ENCODE peak calls at places on chromosome 6, in nine cellular contexts. B is NB4; K is endodermal cell; R is NCI-H1092; F is NCI-H774; E is globus pallidus; N is activated CD4-positive, alpha-beta T cell treated with anti-CD3 and anti-CD28 coated beads, Interleukin-2, amount 50 U/mL, for 1 hour; P is ELR; A is activated naive CD4-positive, alpha-beta T cell treated with Interleukin-2 at 50 U/mL for 16 hours. L is an unnamed sample.

GRCh38 chr6:34489229-34489805 is 23.4 kb downstream of the PACSIN1 start:
- DNase-seq in B (peak; percentile 40), K (no peak), R (no peak), F (no peak), E (no peak), N (no peak), P (no peak), A (no peak), L (no peak)

GRCh38 chr6:41723178-41723935 is 12.1 kb downstream of the TFEB start:
- DNase-seq in B (peak; percentile 99), K (peak; percentile 74), R (no peak), F (no peak), E (peak; percentile 66), N (no peak), P (peak; percentile 93), A (no peak), L (peak; percentile 54)

GRCh38 chr6:149694926-149695325 is 23.0 kb downstream of the LATS1 start:
- DNase-seq in B (no peak), K (no peak), R (no peak), F (peak; percentile 21), E (no peak), N (no peak), P (no peak), A (no peak), L (no peak)

GRCh38 chr6:33719326-33719987 is 8.0 kb upstream of the UQCC2 start:
- DNase-seq in B (no peak), K (no peak), R (no peak), F (peak; percentile 50), E (no peak), N (no peak), P (no peak), A (no peak), L (no peak)

GRCh38 chr6:135853227-135853626 is 1.7 kb downstream of the PDE7B start:
- DNase-seq in B (no peak), K (no peak), R (no peak), F (no peak), E (no peak), N (no peak), P (peak; percentile 57), A (no peak), L (no peak)

GRCh38 chr6:109221543-109222195 is 126.4 kb downstream of the CEP57L1 start:
- DNase-seq in B (no peak), K (no peak), R (no peak), F (no peak), E (no peak), N (no peak), P (no peak), A (no peak), L (no peak)

GRCh38 chr6:91590191-91590590 is 1003.3 kb upstream of the MAP3K7 start:
- DNase-seq in B (no peak), K (peak; percentile 61), R (no peak), F (no peak), E (no peak), N (no peak), P (no peak), A (no peak), L (no peak)

GRCh38 chr6:66264376-66264775 is 557.4 kb upstream of the EYS start:
- DNase-seq in B (no peak), K (no peak), R (no peak), F (no peak), E (no peak), N (no peak), P (no peak), A (no peak), L (no peak)

GRCh38 chr6:2891768-2892170 is 11.3 kb downstream of the SERPINB9 start:
- DNase-seq in B (no peak), K (peak; percentile 49), R (no peak), F (no peak), E (no peak), N (peak; percentile 69), P (no peak), A (peak; percentile 75), L (peak; percentile 85)

GRCh38 chr6:137416376-137417109 is 77.7 kb downstream of the OLIG3 start:
- DNase-seq in B (peak; percentile 19), K (no peak), R (no peak), F (no peak), E (no peak), N (no peak), P (peak; percentile 6), A (no peak), L (no peak)

GRCh38 chr6:23621026-23621425 is 505.0 kb upstream of the NRSN1 start:
- DNase-seq in B (no peak), K (no peak), R (no peak), F (no peak), E (no peak), N (no peak), P (no peak), A (no peak), L (no peak)

GRCh38 chr6:157989541-157990289 is 8.1 kb downstream of the SYNJ2 start:
- DNase-seq in B (peak; percentile 41), K (peak; percentile 66), R (peak; percentile 73), F (peak; percentile 49), E (no peak), N (no peak), P (peak; percentile 55), A (no peak), L (no peak)

GRCh38 chr6:52595796-52596130 is 18.9 kb upstream of the TRAM2 start:
- DNase-seq in B (no peak), K (no peak), R (peak; percentile 29), F (no peak), E (no peak), N (no peak), P (peak; percentile 55), A (no peak), L (no peak)

GRCh38 chr6:16481680-16482079 is 243.3 kb downstream of the GMPR start:
- DNase-seq in B (no peak), K (no peak), R (no peak), F (no peak), E (no peak), N (peak; percentile 55), P (no peak), A (peak; percentile 65), L (peak; percentile 77)

GRCh38 chr6:31651602-31652191 is 764 bp downstream of the BAG6 start:
- DNase-seq in B (peak; percentile 78), K (no peak), R (no peak), F (peak; percentile 37), E (no peak), N (no peak), P (peak; percentile 91), A (no peak), L (no peak)

GRCh38 chr6:16136086-16136485 is 7.2 kb downstream of the MYLIP start:
- DNase-seq in B (no peak), K (no peak), R (no peak), F (no peak), E (no peak), N (peak; percentile 47), P (no peak), A (peak; percentile 37), L (peak; percentile 77)

GRCh38 chr6:43838276-43839036 is 68.4 kb downstream of the VEGFA start:
- DNase-seq in B (peak; percentile 76), K (peak; percentile 83), R (peak; percentile 4), F (no peak), E (no peak), N (no peak), P (peak; percentile 73), A (no peak), L (peak; percentile 22)

GRCh38 chr6:33439956-33440648 is 14.3 kb upstream of the ZBTB9 start:
- DNase-seq in B (no peak), K (no peak), R (no peak), F (no peak), E (no peak), N (no peak), P (peak; percentile 62), A (no peak), L (no peak)

GRCh38 chr6:24382220-24382540 is 20.6 kb upstream of the MRS2 start:
- DNase-seq in B (no peak), K (no peak), R (no peak), F (no peak), E (no peak), N (no peak), P (no peak), A (no peak), L (no peak)

GRCh38 chr6:110517601-110518280 is 41.3 kb upstream of the SLC22A16 start:
- DNase-seq in B (no peak), K (no peak), R (no peak), F (no peak), E (no peak), N (no peak), P (no peak), A (no peak), L (no peak)

GRCh38 chr6:81023007-81023582 is 729.4 kb downstream of the TENT5A start:
- DNase-seq in B (peak; percentile 43), K (no peak), R (no peak), F (no peak), E (no peak), N (no peak), P (peak; percentile 28), A (no peak), L (peak; percentile 48)

GRCh38 chr6:70819715-70820114 is 137.1 kb downstream of the B3GAT2 start:
- DNase-seq in B (no peak), K (no peak), R (no peak), F (no peak), E (no peak), N (no peak), P (no peak), A (no peak), L (no peak)

GRCh38 chr6:140857734-140858380 is 1274.9 kb upstream of the GJE1 start:
- DNase-seq in B (peak; percentile 36), K (no peak), R (no peak), F (peak; percentile 7), E (peak; percentile 10), N (no peak), P (peak; percentile 89), A (no peak), L (no peak)

GRCh38 chr6:108116781-108117426 is 42.4 kb upstream of the OSTM1 start:
- DNase-seq in B (peak; percentile 13), K (peak; percentile 66), R (no peak), F (no peak), E (no peak), N (no peak), P (no peak), A (no peak), L (no peak)

GRCh38 chr6:149860513-149860833 is 3.7 kb downstream of the LRP11 start:
- DNase-seq in B (no peak), K (no peak), R (no peak), F (no peak), E (no peak), N (no peak), P (no peak), A (no peak), L (no peak)

GRCh38 chr6:56474531-56474930 is 168.2 kb downstream of the DST start:
- DNase-seq in B (no peak), K (no peak), R (no peak), F (no peak), E (no peak), N (no peak), P (no peak), A (no peak), L (no peak)

GRCh38 chr6:111939902-111940301 is 66.7 kb upstream of the FYN start:
- DNase-seq in B (no peak), K (no peak), R (no peak), F (no peak), E (no peak), N (no peak), P (no peak), A (no peak), L (no peak)

GRCh38 chr6:2791124-2792050 is 26.2 kb downstream of the WRNIP1 start:
- DNase-seq in B (peak; percentile 85), K (peak; percentile 87), R (no peak), F (peak; percentile 10), E (peak; percentile 82), N (peak; percentile 48), P (peak; percentile 90), A (peak; percentile 50), L (peak; percentile 28)

GRCh38 chr6:91352878-91353277 is 766.0 kb upstream of the MAP3K7 start:
- DNase-seq in B (no peak), K (no peak), R (no peak), F (no peak), E (no peak), N (no peak), P (no peak), A (no peak), L (no peak)

GRCh38 chr6:34986845-34987246 is 97.8 kb downstream of the ANKS1A start:
- DNase-seq in B (peak; percentile 87), K (peak; percentile 84), R (peak; percentile 55), F (peak; percentile 46), E (peak; percentile 85), N (peak; percentile 61), P (peak; percentile 85), A (peak; percentile 46), L (peak; percentile 75)

GRCh38 chr6:73704260-73704659 is 8.3 kb downstream of the CD109 start:
- DNase-seq in B (no peak), K (no peak), R (no peak), F (no peak), E (no peak), N (no peak), P (peak; percentile 97), A (peak; percentile 41), L (no peak)

L was measured in Jurkat, Clone E6-1.